ENCODE peak calls at places on chromosomes 2 and 18, in ten cellular contexts. N, O, Q, S, X, E, G, I, F and M are unnamed samples.

GRCh38 chr2:237497009-237497819 is 10.2 kb downstream of the MLPH start:
- DNase-seq in E (peak), I (no peak), S (no peak), N (no peak), X (no peak), F (no peak), G (no peak), O (no peak), Q (peak), M (no peak)

GRCh38 chr2:157899125-157899839 is 23.2 kb upstream of the ACVR1 start:
- DNase-seq in O (no peak), N (no peak), E (no peak), Q (no peak), X (no peak), G (no peak), F (no peak), I (no peak), S (no peak), M (no peak)

GRCh38 chr2:72994282-72994990 is 77.1 kb downstream of the SFXN5 start:
- DNase-seq in Q (no peak), N (no peak), G (no peak), O (no peak), X (no peak), E (no peak), I (no peak), S (no peak), F (peak), M (no peak)

GRCh38 chr18:45423664-45424063 is 191.6 kb upstream of the SLC14A2 start:
- DNase-seq in F (no peak), G (no peak), E (no peak), S (no peak), N (no peak), Q (no peak), X (no peak), I (no peak), O (no peak), M (peak)

GRCh38 chr2:225097035-225097434 is 54.8 kb upstream of the DOCK10 start:
- DNase-seq in X (no peak), F (no peak), O (no peak), G (peak), E (no peak), S (no peak), Q (no peak), I (no peak), N (no peak), M (peak)

GRCh38 chr18:10094154-10094553 is 180.3 kb downstream of the VAPA start:
- DNase-seq in O (no peak), F (no peak), N (no peak), X (no peak), E (no peak), I (no peak), G (peak), S (no peak), Q (no peak), M (peak)

GRCh38 chr2:179612108-179612507 is 249.3 kb downstream of the ZNF385B start:
- DNase-seq in I (no peak), X (no peak), O (peak), S (no peak), N (no peak), E (peak), F (no peak), Q (no peak), G (peak), M (peak)

GRCh38 chr2:235766206-235766794 is 272.5 kb downstream of the AGAP1 start:
- DNase-seq in N (peak), O (peak), S (no peak), X (peak), G (peak), Q (peak), I (no peak), E (peak), F (peak), M (peak)

GRCh38 chr2:131148426-131148825 is 43.3 kb downstream of the PLEKHB2 start:
- DNase-seq in I (no peak), F (no peak), E (no peak), O (no peak), G (no peak), N (no peak), S (no peak), X (no peak), Q (no peak), M (no peak)

GRCh38 chr2:12050381-12050780 is 303.9 kb downstream of the LPIN1 start:
- DNase-seq in N (no peak), S (no peak), Q (peak), X (no peak), I (no peak), G (peak), O (no peak), F (no peak), E (peak), M (peak)

DNA sequence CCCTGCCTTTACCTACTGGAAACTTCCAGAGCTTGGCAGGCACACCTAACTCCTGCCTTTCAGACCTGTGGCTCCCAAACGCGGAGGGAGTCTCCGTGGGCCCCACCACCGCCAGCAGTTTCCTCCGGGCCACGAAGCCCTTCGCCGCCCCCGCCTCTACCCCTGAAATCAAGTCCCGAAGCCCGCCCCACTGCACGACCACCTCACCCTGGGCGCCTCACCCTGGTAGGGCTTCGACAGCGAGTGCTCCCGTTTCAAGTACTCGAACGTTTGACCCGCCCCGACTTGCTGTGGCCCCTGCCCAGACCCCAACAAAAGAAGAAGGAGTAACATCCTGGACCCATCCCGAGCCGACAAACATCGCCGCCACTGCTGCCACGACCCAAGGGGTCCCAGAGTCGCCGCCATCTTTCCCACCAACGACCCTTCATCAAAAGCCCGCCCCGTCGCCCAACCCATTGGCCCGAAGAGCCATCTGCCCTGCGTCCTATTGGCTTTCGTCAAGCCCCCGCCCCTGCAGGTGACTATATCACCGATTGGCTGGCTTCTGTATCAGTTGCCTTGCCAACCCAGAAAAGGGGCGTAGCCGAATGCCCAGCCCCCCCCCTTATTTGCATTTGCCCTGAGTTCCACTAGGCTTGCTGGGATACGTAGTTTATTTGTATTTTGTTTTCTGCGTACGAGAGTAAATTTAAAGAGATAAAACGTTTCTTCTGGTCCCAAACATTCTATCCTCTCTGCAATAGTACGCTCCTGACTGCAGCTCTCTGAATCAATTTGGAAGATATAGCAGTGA is at the start of gene LMAN2L:
- DNase-seq in X (peak), G (peak), I (peak), Q (peak), F (peak), E (peak), S (peak), N (peak), O (peak), M (peak)
- TF ChIP-seq CTCF in X (peak), G (no peak), I (no peak), Q (no peak), F (no peak), E (no peak), S (no peak), N (no peak), O (no peak), M (peak)

GRCh38 chr2:64400103-64400728 is 53.7 kb upstream of the LGALSL start:
- DNase-seq in O (no peak), N (no peak), I (no peak), E (peak), X (no peak), Q (peak), F (no peak), G (no peak), S (no peak), M (no peak)

GRCh38 chr2:64399521-64399920 is 54.4 kb upstream of the LGALSL start:
- DNase-seq in O (no peak), E (no peak), X (no peak), F (no peak), Q (no peak), S (no peak), N (no peak), I (no peak), G (no peak), M (no peak)

GRCh38 chr2:64401501-64401880 is 52.5 kb upstream of the LGALSL start:
- DNase-seq in E (no peak), S (no peak), Q (no peak), I (no peak), X (no peak), G (no peak), F (no peak), N (no peak), O (no peak), M (no peak)

GRCh38 chr2:64402876-64403275 is 51.1 kb upstream of the LGALSL start:
- DNase-seq in E (peak), N (no peak), S (no peak), F (no peak), X (no peak), O (no peak), Q (peak), G (no peak), I (no peak), M (no peak)

GRCh38 chr2:64400733-64401500 is 53.0 kb upstream of the LGALSL start:
- DNase-seq in X (peak), I (peak), N (no peak), G (no peak), S (no peak), E (no peak), O (no peak), Q (no peak), F (no peak), M (no peak)
- H3K4me3 ChIP-seq in X (no peak), I (no peak), N (no peak), G (no peak), S (no peak), E (no peak), O (no peak), Q (no peak), F (no peak), M (no peak)

DNA sequence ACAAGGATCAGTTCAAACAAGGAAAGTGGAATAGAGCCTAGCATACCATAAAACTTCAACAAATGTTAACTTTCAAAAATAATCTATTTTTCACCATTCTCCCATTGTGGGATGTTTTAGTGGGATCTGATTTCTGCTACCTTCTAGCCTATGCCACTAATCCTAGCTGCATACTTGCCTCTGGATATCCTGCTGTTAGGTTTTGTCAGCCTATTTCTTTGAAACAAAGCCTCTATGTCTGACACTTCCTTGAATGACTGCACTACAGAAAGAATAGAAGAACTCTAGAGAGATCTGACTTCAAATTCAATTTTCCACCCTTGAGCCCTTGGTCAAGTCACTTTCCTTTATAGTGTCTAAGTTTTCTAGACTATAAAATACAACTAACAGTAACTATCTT is 291.5 kb downstream of the PTH2R start:
- DNase-seq in X (peak), Q (no peak), S (no peak), I (no peak), N (no peak), O (no peak), F (no peak), G (no peak), E (no peak), M (no peak)
- TF ChIP-seq CTCF in X (no peak), Q (no peak), S (no peak), I (no peak), N (no peak), O (no peak), F (no peak), G (no peak), E (no peak), M (no peak)

GRCh38 chr2:136765736-136766323 is 485 bp downstream of the THSD7B start:
- DNase-seq in N (no peak), G (no peak), Q (no peak), X (peak), I (no peak), E (no peak), S (no peak), F (no peak), O (no peak), M (no peak)
- H3K4me3 ChIP-seq in N (peak), G (no peak), Q (peak), X (peak), I (peak), E (no peak), S (peak), F (peak), O (peak), M (no peak)

DNA sequence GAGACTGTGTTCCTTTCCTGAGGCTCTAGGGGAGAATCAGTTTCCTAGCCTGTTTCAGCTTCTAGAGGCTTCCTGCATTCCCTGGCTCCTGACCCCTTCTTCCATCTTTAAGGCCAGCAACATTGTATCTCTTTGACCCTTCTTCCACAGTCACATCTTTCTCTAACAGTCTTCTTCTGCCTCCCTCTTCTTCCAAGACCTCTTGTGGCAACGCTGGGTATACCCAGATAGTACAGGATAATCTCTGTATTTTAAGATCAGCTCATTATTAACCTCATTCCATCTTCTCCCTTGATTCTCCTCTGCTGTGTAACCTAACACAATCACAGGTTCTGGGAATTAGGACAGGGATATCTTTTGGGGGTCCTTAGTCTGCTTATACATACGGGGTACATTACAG is 8.9 kb upstream of the MYL12A start:
- DNase-seq in N (no peak), E (no peak), I (no peak), O (no peak), S (no peak), F (no peak), G (no peak), X (no peak), Q (no peak), M (no peak)
- TF ChIP-seq CTCF in N (no peak), E (peak), I (peak), O (peak), S (no peak), F (no peak), G (peak), X (no peak), Q (no peak), M (peak)

GRCh38 chr2:44934024-44934423 is 7.5 kb upstream of the SIX3 start:
- DNase-seq in O (no peak), X (peak), I (no peak), F (no peak), G (no peak), Q (no peak), S (no peak), N (no peak), E (no peak), M (no peak)

GRCh38 chr2:44934521-44934961 is 7.0 kb upstream of the SIX3 start:
- DNase-seq in N (no peak), O (no peak), X (peak), I (no peak), S (no peak), E (no peak), F (no peak), G (no peak), Q (no peak), M (no peak)

GRCh38 chr2:44936275-44936674 is 5.2 kb upstream of the SIX3 start:
- DNase-seq in I (peak), O (no peak), G (no peak), E (no peak), S (no peak), F (no peak), X (no peak), Q (no peak), N (no peak), M (no peak)

GRCh38 chr2:44935854-44936185 is 5.7 kb upstream of the SIX3 start:
- DNase-seq in O (no peak), Q (no peak), E (no peak), N (no peak), I (peak), F (no peak), S (no peak), X (no peak), G (no peak), M (no peak)

DNA sequence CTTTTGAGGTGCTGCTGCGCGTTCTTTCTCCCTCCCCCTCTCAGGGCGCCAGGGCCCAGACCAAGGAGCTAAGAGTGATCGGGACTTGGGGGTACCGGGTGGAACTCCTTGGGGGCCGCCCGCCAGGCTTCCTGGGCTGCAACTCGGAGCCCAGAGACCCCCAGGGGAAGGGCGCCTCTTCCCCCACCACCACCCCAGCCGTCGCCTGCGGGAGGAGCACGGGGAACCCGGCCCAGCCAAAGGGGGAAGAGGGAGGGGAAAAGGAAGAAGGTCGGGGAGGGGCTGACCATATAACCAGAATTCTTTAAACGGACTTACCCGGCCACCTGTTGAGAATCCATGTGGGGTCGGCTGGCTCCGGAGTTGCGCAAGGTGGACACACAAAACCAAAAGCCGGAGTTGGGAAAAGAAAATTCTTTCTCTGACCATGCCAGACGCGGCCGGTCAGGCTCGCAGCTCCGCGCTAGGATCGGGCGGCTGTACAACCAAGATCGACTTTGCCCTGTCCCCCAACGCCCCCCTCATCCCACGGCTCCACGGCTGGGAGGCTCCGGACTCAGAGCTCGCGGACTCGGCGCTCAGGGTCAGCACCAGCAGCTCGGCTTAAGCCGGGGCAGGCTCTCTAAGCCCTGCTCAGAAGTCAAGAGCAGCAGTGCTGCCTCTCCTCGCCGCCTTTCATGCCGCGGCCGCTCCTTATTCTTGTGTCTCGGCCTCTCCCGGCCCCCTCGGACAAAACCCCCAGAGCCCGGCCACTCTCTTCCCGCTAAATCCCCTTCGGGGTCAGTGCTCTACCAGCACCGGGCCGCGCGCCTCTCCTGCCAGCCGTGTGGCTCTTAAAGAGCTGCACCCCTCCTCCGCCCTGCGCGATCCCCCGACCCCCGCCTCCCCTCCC is 6.3 kb upstream of the SIX3 start:
- DNase-seq in Q (no peak), I (peak), O (no peak), F (no peak), S (no peak), X (peak), E (no peak), N (no peak), G (no peak), M (no peak)
- H3K4me3 ChIP-seq in Q (no peak), I (no peak), O (no peak), F (no peak), S (peak), X (peak), E (no peak), N (no peak), G (no peak), M (no peak)

GRCh38 chr2:46913471-46914381 is 1.9 kb downstream of the MCFD2 start:
- DNase-seq in Q (peak), F (peak), N (no peak), G (peak), O (no peak), S (no peak), X (peak), E (peak), I (no peak), M (peak)
- TF ChIP-seq CTCF in Q (no peak), F (no peak), N (no peak), G (no peak), O (no peak), S (no peak), X (peak), E (peak), I (no peak), M (no peak)

GRCh38 chr2:79155826-79156476 is 3.6 kb downstream of the REG3A start:
- DNase-seq in E (no peak), S (no peak), Q (no peak), I (no peak), F (no peak), O (no peak), X (no peak), N (no peak), G (no peak), M (no peak)
- H3K4me3 ChIP-seq in E (no peak), S (no peak), Q (no peak), I (no peak), F (no peak), O (no peak), X (no peak), N (no peak), G (no peak), M (no peak)

GRCh38 chr18:67864677-67865340 is 348.3 kb upstream of the DSEL start:
- DNase-seq in S (no peak), O (no peak), I (no peak), Q (peak), F (no peak), N (no peak), E (peak), X (peak), G (peak), M (peak)
- TF ChIP-seq CTCF in S (no peak), O (no peak), I (no peak), Q (no peak), F (no peak), N (no peak), E (no peak), X (no peak), G (no peak), M (no peak)